ENCODE peak calls at places on chromosomes 1 and 21, in six cellular contexts. One of them, this sample, is unnamed.

GRCh38 chr1:54965624-54966340 is 14.6 kb upstream of the TMEM61 start:
- DNase-seq in K562: peak
- DNase-seq in GM12878: peak
- DNase-seq in AG04450: no peak
- DNase-seq in MM.1S: peak
- DNase-seq in body of pancreas: peak
- DNase-seq in this sample: peak

GRCh38 chr1:232599178-232600041 is 30.5 kb downstream of the SIPA1L2 start:
- DNase-seq in K562: no peak
- DNase-seq in body of pancreas: no peak
- DNase-seq in AG04450: no peak
- DNase-seq in MM.1S: peak
- DNase-seq in GM12878: no peak
- DNase-seq in this sample: no peak

GRCh38 chr1:85569122-85569521 is 11.4 kb upstream of the CCN1 start:
- DNase-seq in body of pancreas: no peak
- DNase-seq in K562: no peak
- DNase-seq in MM.1S: no peak
- DNase-seq in AG04450: peak
- DNase-seq in GM12878: no peak
- DNase-seq in this sample: no peak

GRCh38 chr1:23869818-23870217 is 1.7 kb upstream of the FUCA1 start:
- DNase-seq in GM12878: no peak
- DNase-seq in MM.1S: no peak
- DNase-seq in AG04450: no peak
- DNase-seq in K562: no peak
- DNase-seq in body of pancreas: no peak
- DNase-seq in this sample: no peak

GRCh38 chr1:27392778-27393635 is 585 bp downstream of the GPR3 start:
- DNase-seq in AG04450: no peak
- DNase-seq in MM.1S: no peak
- DNase-seq in K562: peak
- DNase-seq in GM12878: no peak
- DNase-seq in body of pancreas: no peak
- DNase-seq in this sample: no peak

GRCh38 chr1:153260980-153261792 is 1.7 kb downstream of the LORICRIN start:
- DNase-seq in MM.1S: peak
- DNase-seq in AG04450: no peak
- DNase-seq in K562: no peak
- DNase-seq in GM12878: no peak
- DNase-seq in body of pancreas: peak
- DNase-seq in this sample: peak

GRCh38 chr1:244280859-244281258 is 170.8 kb downstream of the ADSS2 start:
- DNase-seq in body of pancreas: no peak
- DNase-seq in GM12878: no peak
- DNase-seq in MM.1S: no peak
- DNase-seq in AG04450: peak
- DNase-seq in K562: no peak
- DNase-seq in this sample: no peak

GRCh38 chr1:972726-973458 is 6.6 kb downstream of the PLEKHN1 start:
- DNase-seq in body of pancreas: no peak
- DNase-seq in AG04450: no peak
- DNase-seq in GM12878: no peak
- DNase-seq in MM.1S: no peak
- DNase-seq in K562: no peak
- DNase-seq in this sample: peak

GRCh38 chr21:45570826-45571601 is 28.8 kb upstream of the SLC19A1 start:
- DNase-seq in K562: no peak
- DNase-seq in AG04450: no peak
- DNase-seq in MM.1S: no peak
- DNase-seq in GM12878: no peak
- DNase-seq in body of pancreas: no peak
- DNase-seq in this sample: peak

DNA sequence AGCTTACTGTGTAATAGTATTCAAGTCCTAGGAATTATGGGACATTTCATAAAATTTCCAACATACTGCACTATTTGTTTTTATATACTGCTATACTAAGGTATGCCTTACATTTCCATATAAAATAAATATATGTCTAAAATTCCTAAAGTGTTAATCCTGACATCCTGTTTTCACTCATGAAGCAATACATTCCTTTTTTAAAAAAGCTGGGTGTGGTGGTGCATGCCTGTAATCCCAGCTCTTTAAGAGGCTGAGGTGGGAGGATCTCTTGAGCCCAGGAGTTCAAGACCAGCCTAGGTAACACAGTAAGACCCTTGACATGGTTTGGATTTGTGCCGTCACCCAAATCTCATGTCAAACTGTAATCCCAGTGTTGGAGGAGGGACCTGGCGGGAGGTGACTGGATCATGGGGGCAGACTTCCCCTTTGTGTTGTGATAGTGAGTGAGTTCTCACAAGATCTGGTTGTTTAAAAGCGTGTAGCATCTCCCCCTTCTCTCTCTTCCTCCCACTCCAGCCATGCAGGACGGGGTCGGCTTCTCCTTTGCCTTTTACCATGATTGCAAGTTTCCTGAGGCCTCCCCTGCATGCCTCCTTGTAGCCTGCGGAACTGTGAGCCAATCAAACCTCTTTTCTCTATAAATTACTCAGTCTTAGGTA is 5.8 kb downstream of the CDC42BPA start:
- DNase-seq in MM.1S: no peak
- DNase-seq in K562: no peak
- DNase-seq in body of pancreas: no peak
- DNase-seq in AG04450: no peak
- DNase-seq in GM12878: no peak
- DNase-seq in this sample: no peak
- H3K4me3 ChIP-seq in MM.1S: no peak
- H3K4me3 ChIP-seq in K562: no peak
- H3K4me3 ChIP-seq in body of pancreas: no peak
- H3K4me3 ChIP-seq in AG04450: no peak
- H3K4me3 ChIP-seq in GM12878: no peak
- H3K4me3 ChIP-seq in this sample: no peak

DNA sequence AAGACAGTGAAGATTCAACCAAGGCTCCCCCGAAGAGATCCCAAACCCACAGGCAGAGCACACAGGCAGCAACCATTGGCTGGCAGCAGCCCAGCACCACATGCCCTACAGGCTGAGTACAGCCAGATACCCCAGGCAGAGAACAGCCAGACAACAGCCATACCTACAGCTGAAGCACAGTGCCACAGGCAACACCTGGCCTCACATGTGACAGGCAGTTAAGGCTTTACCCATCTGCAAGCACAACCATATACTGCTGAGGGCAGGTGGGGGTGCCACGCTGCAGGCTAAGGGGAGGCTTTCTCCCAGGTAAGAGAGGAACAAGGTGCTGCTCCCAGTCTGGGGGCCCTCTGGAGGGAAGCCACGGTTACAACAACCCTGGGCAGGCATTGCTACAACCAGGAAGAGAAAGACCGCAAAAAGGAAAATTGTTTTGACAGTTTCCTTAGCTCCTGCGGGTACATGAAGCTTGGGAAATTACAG is 12.3 kb downstream of the CHIT1 start:
- DNase-seq in K562: no peak
- DNase-seq in body of pancreas: peak
- DNase-seq in AG04450: no peak
- DNase-seq in MM.1S: peak
- DNase-seq in GM12878: no peak
- DNase-seq in this sample: no peak
- TF ChIP-seq CTCF in K562: peak
- TF ChIP-seq CTCF in body of pancreas: no peak
- TF ChIP-seq CTCF in AG04450: peak
- TF ChIP-seq CTCF in MM.1S: peak
- TF ChIP-seq CTCF in GM12878: no peak
- TF ChIP-seq CTCF in this sample: no peak

GRCh38 chr1:168121314-168122029 is 15.3 kb downstream of the GPR161 start:
- DNase-seq in MM.1S: no peak
- DNase-seq in body of pancreas: peak
- DNase-seq in AG04450: peak
- DNase-seq in GM12878: no peak
- DNase-seq in K562: no peak
- DNase-seq in this sample: peak
- H3K4me3 ChIP-seq in MM.1S: no peak
- H3K4me3 ChIP-seq in body of pancreas: no peak
- H3K4me3 ChIP-seq in AG04450: no peak
- H3K4me3 ChIP-seq in GM12878: no peak
- H3K4me3 ChIP-seq in K562: no peak
- H3K4me3 ChIP-seq in this sample: no peak

DNA sequence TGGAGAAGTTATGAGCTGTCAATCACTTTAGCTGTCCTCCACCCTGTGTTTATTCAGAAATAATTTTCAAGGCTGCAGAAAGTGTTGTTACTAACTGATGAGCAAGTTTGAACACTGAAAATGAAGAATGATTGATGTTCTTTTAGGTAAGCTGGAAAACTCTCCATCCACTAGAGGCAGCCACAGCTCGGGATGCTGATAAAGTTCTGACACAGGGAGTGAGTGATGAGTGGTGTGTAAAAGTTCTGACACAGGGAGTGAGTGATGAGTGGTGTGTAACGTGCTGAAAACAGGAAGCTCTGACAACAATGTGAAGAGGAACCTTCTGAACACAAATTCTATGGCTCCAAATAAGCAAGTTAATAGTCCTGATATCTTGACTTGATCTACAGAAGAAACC is 197.5 kb upstream of the PTBP2 start:
- DNase-seq in AG04450: no peak
- DNase-seq in K562: no peak
- DNase-seq in body of pancreas: no peak
- DNase-seq in MM.1S: no peak
- DNase-seq in GM12878: no peak
- DNase-seq in this sample: no peak
- TF ChIP-seq CTCF in AG04450: peak
- TF ChIP-seq CTCF in K562: no peak
- TF ChIP-seq CTCF in body of pancreas: no peak
- TF ChIP-seq CTCF in MM.1S: no peak
- TF ChIP-seq CTCF in GM12878: no peak
- TF ChIP-seq CTCF in this sample: no peak

DNA sequence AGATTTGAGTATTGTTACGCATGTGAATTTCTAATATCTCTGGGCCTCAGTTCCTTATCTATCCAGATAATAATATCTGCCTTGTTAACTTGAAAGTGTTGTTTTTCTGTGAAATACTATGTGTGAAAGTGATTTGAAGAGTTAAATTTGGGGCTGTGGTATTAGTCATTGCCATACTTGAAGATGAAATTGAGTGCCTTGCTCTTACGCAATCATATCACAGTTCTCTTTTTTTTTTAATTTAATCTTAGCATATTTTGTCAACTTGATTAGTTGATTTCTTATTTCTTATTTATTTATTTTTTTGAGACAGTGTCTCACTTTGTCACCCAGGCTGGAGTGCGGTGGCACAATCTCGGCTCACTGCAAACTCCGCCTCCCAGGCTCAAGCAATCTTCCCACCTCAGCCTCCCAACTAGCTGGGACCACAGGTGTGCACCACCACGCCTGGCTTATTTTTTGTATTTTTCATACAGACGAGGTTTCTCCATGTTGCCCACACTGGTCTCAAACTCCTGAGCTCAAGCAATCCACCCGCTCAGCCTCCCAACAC is 31.0 kb downstream of the AGO4 start:
- DNase-seq in AG04450: no peak
- DNase-seq in K562: no peak
- DNase-seq in MM.1S: no peak
- DNase-seq in GM12878: no peak
- DNase-seq in body of pancreas: no peak
- DNase-seq in this sample: no peak
- H3K4me3 ChIP-seq in AG04450: no peak
- H3K4me3 ChIP-seq in K562: no peak
- H3K4me3 ChIP-seq in MM.1S: no peak
- H3K4me3 ChIP-seq in GM12878: no peak
- H3K4me3 ChIP-seq in body of pancreas: no peak
- H3K4me3 ChIP-seq in this sample: no peak

GRCh38 chr1:12756756-12757433 is 10.9 kb downstream of the CFAP107 start:
- DNase-seq in MM.1S: no peak
- DNase-seq in GM12878: no peak
- DNase-seq in body of pancreas: no peak
- DNase-seq in AG04450: no peak
- DNase-seq in K562: no peak
- DNase-seq in this sample: no peak

GRCh38 chr1:12762766-12763165 is 10.8 kb upstream of the PRAMEF12 start:
- DNase-seq in K562: no peak
- DNase-seq in body of pancreas: no peak
- DNase-seq in AG04450: no peak
- DNase-seq in MM.1S: no peak
- DNase-seq in GM12878: no peak
- DNase-seq in this sample: no peak

GRCh38 chr1:12757836-12758235 is 11.8 kb downstream of the CFAP107 start:
- DNase-seq in body of pancreas: no peak
- DNase-seq in K562: no peak
- DNase-seq in GM12878: no peak
- DNase-seq in MM.1S: no peak
- DNase-seq in AG04450: no peak
- DNase-seq in this sample: no peak

GRCh38 chr1:12761781-12762180 is 11.8 kb upstream of the PRAMEF12 start:
- DNase-seq in body of pancreas: no peak
- DNase-seq in K562: no peak
- DNase-seq in GM12878: no peak
- DNase-seq in MM.1S: no peak
- DNase-seq in AG04450: no peak
- DNase-seq in this sample: no peak

GRCh38 chr1:12760256-12760795 is 13.2 kb upstream of the PRAMEF12 start:
- DNase-seq in K562: peak
- DNase-seq in GM12878: no peak
- DNase-seq in MM.1S: no peak
- DNase-seq in AG04450: no peak
- DNase-seq in body of pancreas: no peak
- DNase-seq in this sample: no peak
- TF ChIP-seq CTCF in K562: peak
- TF ChIP-seq CTCF in GM12878: peak
- TF ChIP-seq CTCF in MM.1S: peak
- TF ChIP-seq CTCF in AG04450: no peak
- TF ChIP-seq CTCF in body of pancreas: no peak
- TF ChIP-seq CTCF in this sample: no peak